ENCODE peak calls at places on chromosomes 6 and 20, in nine cellular contexts. C is effector CD4-positive, alpha-beta T cell; T is natural killer cell treated with Interleukin-12 subunit alpha and Interleukin-12 subunit beta and Interleukin-15 and Interleukin-18, amount 100 ng/mL, for 72 hours; F is stimulated activated CD4-positive, alpha-beta T cell treated with anti-CD3 and anti-CD28 coated beads, Interleukin-1b, Interleukin-23, amount 100 ng/mL, for 4 hours; P is RPMI7951; K is GDM1; J is ovary; B is activated CD8-positive, alpha-beta memory T cell treated with anti-CD3 and anti-CD28 coated beads, Interleukin-2, amount 50 U/mL, for 48 hours; X is T-helper 1 cell. V is an unnamed sample.

GRCh38 chr6:128572286-128572685 is 51.9 kb upstream of the PTPRK start:
- DNase-seq in C (no peak), T (no peak), F (no peak), P (peak), K (no peak), J (no peak), B (no peak), X (no peak), V (no peak)

GRCh38 chr6:7463785-7464184 is 74.2 kb downstream of the RIOK1 start:
- DNase-seq in C (no peak), T (no peak), F (no peak), P (no peak), K (no peak), J (no peak), B (no peak), X (no peak), V (no peak)

GRCh38 chr6:16286151-16286522 is 47.8 kb downstream of the GMPR start:
- DNase-seq in C (no peak), T (no peak), F (no peak), P (peak), K (no peak), J (no peak), B (peak), X (peak), V (no peak)

GRCh38 chr20:50017576-50018248 is 34.9 kb downstream of the SNAI1 start:
- DNase-seq in C (no peak), T (no peak), F (no peak), P (no peak), K (no peak), J (no peak), B (no peak), X (no peak), V (no peak)

GRCh38 chr20:9200196-9200595 is 131.3 kb downstream of the PLCB4 start:
- DNase-seq in C (no peak), T (no peak), F (no peak), P (peak), K (no peak), J (no peak), B (no peak), X (no peak), V (no peak)

GRCh38 chr6:168280899-168281245 is 38.7 kb downstream of the DACT2 start:
- DNase-seq in C (no peak), T (no peak), F (no peak), P (no peak), K (no peak), J (no peak), B (no peak), X (no peak), V (peak)

GRCh38 chr20:63639093-63639860 is 12.4 kb upstream of the GMEB2 start:
- DNase-seq in C (peak), T (no peak), F (no peak), P (no peak), K (peak), J (no peak), B (peak), X (peak), V (no peak)

GRCh38 chr20:62918830-62919229 is 7.5 kb downstream of the DIDO1 start:
- DNase-seq in C (peak), T (no peak), F (no peak), P (no peak), K (no peak), J (no peak), B (peak), X (no peak), V (no peak)

GRCh38 chr6:138162104-138162946 is 586 bp downstream of the ARFGEF3 start:
- DNase-seq in C (no peak), T (no peak), F (no peak), P (peak), K (no peak), J (no peak), B (peak), X (no peak), V (peak)

GRCh38 chr6:3868544-3868943 is 19.4 kb downstream of the FAM50B start:
- DNase-seq in C (no peak), T (no peak), F (no peak), P (peak), K (no peak), J (no peak), B (no peak), X (no peak), V (no peak)

GRCh38 chr6:29924287-29924686 is 18.0 kb upstream of the HLA-A start:
- DNase-seq in C (no peak), T (no peak), F (no peak), P (no peak), K (no peak), J (no peak), B (no peak), X (no peak), V (no peak)

GRCh38 chr20:63703471-63703975 is 4.3 kb downstream of the ARFRP1 start:
- DNase-seq in C (no peak), T (no peak), F (no peak), P (no peak), K (no peak), J (no peak), B (no peak), X (no peak), V (no peak)

GRCh38 chr6:99013145-99013544 is 65.4 kb upstream of the FBXL4 start:
- DNase-seq in C (no peak), T (no peak), F (no peak), P (peak), K (no peak), J (no peak), B (no peak), X (no peak), V (peak)

GRCh38 chr6:134619789-134620188 is 301.9 kb upstream of the SGK1 start:
- DNase-seq in C (no peak), T (no peak), F (no peak), P (peak), K (no peak), J (no peak), B (no peak), X (no peak), V (no peak)

GRCh38 chr20:47854687-47855212 is 69.5 kb upstream of the SULF2 start:
- DNase-seq in C (no peak), T (no peak), F (no peak), P (peak), K (no peak), J (no peak), B (no peak), X (no peak), V (peak)

V was measured in Caki2.